ENCODE peak calls at places on chromosomes 13 and 19, in four cellular contexts. X is cardiac muscle cell; D is IMR-90; B is CD8-positive, alpha-beta memory T cell. Y is an unnamed sample.

GRCh38 chr13:57409121-57409520 is 222.4 kb upstream of the PCDH17 start:
- DNase-seq in X (no peak), D (no peak), B (no peak), Y (peak)

GRCh38 chr19:7743425-7743841 is 3.9 kb downstream of the CD209 start:
- DNase-seq in X (no peak), D (no peak), B (no peak), Y (no peak)

GRCh38 chr13:88153353-88153752 is 482.2 kb downstream of the SLITRK5 start:
- DNase-seq in X (no peak), D (no peak), B (no peak), Y (no peak)

GRCh38 chr13:33174491-33174890 is 111.1 kb downstream of the STARD13 start:
- DNase-seq in X (no peak), D (no peak), B (no peak), Y (no peak)

GRCh38 chr13:95641961-95642621 is 2.4 kb downstream of the DZIP1 start:
- DNase-seq in X (peak), D (peak), B (no peak), Y (no peak)

GRCh38 chr13:43878897-43879322 is 630 bp downstream of the CCDC122 start:
- DNase-seq in X (peak), D (peak), B (no peak), Y (peak)

GRCh38 chr19:6524326-6524725 is 6.5 kb upstream of the TNFSF9 start:
- DNase-seq in X (no peak), D (no peak), B (no peak), Y (no peak)

GRCh38 chr19:45153339-45154063 is 7.3 kb downstream of the NKPD1 start:
- DNase-seq in X (peak), D (peak), B (peak), Y (peak)

GRCh38 chr13:113802761-113803160 is 43.7 kb downstream of the TMEM255B start:
- DNase-seq in X (no peak), D (no peak), B (no peak), Y (no peak)

GRCh38 chr13:39527961-39528720 is 74.9 kb downstream of the LHFPL6 start:
- DNase-seq in X (peak), D (peak), B (no peak), Y (no peak)

GRCh38 chr19:13163609-13164364 is 13.6 kb downstream of the IER2 start:
- DNase-seq in X (peak), D (peak), B (no peak), Y (peak)

GRCh38 chr13:97122381-97122996 is 99.6 kb upstream of the MBNL2 start:
- DNase-seq in X (peak), D (peak), B (no peak), Y (no peak)

Y was measured in substantia nigra.